ENCODE peak calls at places on chromosomes 12 and 14, in four cellular contexts. E is mucosa of gallbladder; H is activated naive CD4-positive, alpha-beta T cell; I is fibroblast of the aortic adventitia. U is an unnamed sample.

GRCh38 chr12:72547593-72547992 is 275.4 kb downstream of the TRHDE start:
- DNase-seq in I (no peak), E (no peak), H (no peak), U (no peak)

GRCh38 chr14:72808564-72808963 is 85.3 kb downstream of the DPF3 start:
- DNase-seq in I (no peak), E (no peak), H (no peak), U (no peak)

GRCh38 chr12:113184098-113184899 is 979 bp downstream of the DDX54 start:
- DNase-seq in H (peak), E (no peak), I (no peak), U (no peak)

GRCh38 chr12:53219956-53220856 is 11.8 kb downstream of the RARG start:
- DNase-seq in I (peak), H (peak), E (peak), U (no peak)

GRCh38 chr14:24307156-24307574 is 612 bp downstream of the CIDEB start:
- DNase-seq in I (no peak), E (no peak), H (no peak), U (no peak)

GRCh38 chr12:124399622-124400021 is 104.7 kb downstream of the RFLNA start:
- DNase-seq in I (no peak), H (no peak), E (no peak), U (no peak)

GRCh38 chr14:79972230-79972629 is 239.1 kb downstream of the DIO2 start:
- DNase-seq in E (no peak), I (peak), H (no peak), U (no peak)

GRCh38 chr12:103272949-103273348 is 222.8 kb downstream of the C12orf42 start:
- DNase-seq in H (no peak), E (no peak), I (no peak), U (no peak)

GRCh38 chr12:30862486-30862885 is 64.1 kb upstream of the TSPAN11 start:
- DNase-seq in I (peak), E (no peak), H (no peak), U (no peak)